ENCODE peak calls at places on chromosomes 5 and 9, in six cellular contexts. F, V, K, M, N and C are unnamed samples.
A peak's percentile ranks its signal among the peaks of the same experiment; 100 is the strongest.

GRCh38 chr9:70549926-70550325 is 135.5 kb upstream of the KLF9 start:
- DNase-seq in F (no peak), V (no peak), K (no peak), M (no peak), N (no peak), C (no peak)

GRCh38 chr5:74240783-74241750 is 399.5 kb downstream of the ENC1 start:
- DNase-seq in F (no peak), V (no peak), K (peak; percentile 55), M (no peak), N (no peak), C (peak; percentile 67)

GRCh38 chr5:106454651-106455415 is 1215.9 kb downstream of the EFNA5 start:
- DNase-seq in F (no peak), V (no peak), K (no peak), M (no peak), N (no peak), C (peak; percentile 69)

GRCh38 chr5:74140409-74140808 is 500.1 kb downstream of the ENC1 start:
- DNase-seq in F (no peak), V (no peak), K (no peak), M (no peak), N (no peak), C (no peak)

GRCh38 chr5:93607367-93608258 is 24.6 kb downstream of the NR2F1 start:
- DNase-seq in F (no peak), V (no peak), K (peak; percentile 53), M (no peak), N (no peak), C (no peak)

GRCh38 chr5:171647043-171647899 is 138.3 kb upstream of the SMIM23 start:
- DNase-seq in F (peak; percentile 33), V (no peak), K (no peak), M (no peak), N (no peak), C (peak; percentile 78)

GRCh38 chr5:142863856-142864255 is 93.7 kb downstream of the ARHGAP26 start:
- DNase-seq in F (no peak), V (no peak), K (no peak), M (no peak), N (no peak), C (no peak)

GRCh38 chr5:143887901-143888648 is 76.1 kb downstream of the HMHB1 start:
- DNase-seq in F (no peak), V (no peak), K (no peak), M (no peak), N (no peak), C (no peak)

GRCh38 chr5:159100022-159100927 is 559 bp upstream of the EBF1 start:
- DNase-seq in F (peak; percentile 68), V (peak; percentile 90), K (peak; percentile 97), M (peak; percentile 94), N (peak; percentile 95), C (peak; percentile 97)

GRCh38 chr9:136512651-136513066 is 29.8 kb upstream of the SEC16A start:
- DNase-seq in F (no peak), V (no peak), K (no peak), M (no peak), N (no peak), C (no peak)

GRCh38 chr9:89408628-89409101 is 89.2 kb downstream of the SEMA4D start:
- DNase-seq in F (no peak), V (no peak), K (peak; percentile 72), M (no peak), N (no peak), C (no peak)

GRCh38 chr5:175356428-175356827 is 87.6 kb downstream of the DRD1 start:
- DNase-seq in F (no peak), V (no peak), K (no peak), M (no peak), N (no peak), C (no peak)

GRCh38 chr9:13898957-13899356 is 415.0 kb downstream of the NFIB start:
- DNase-seq in F (no peak), V (no peak), K (no peak), M (no peak), N (no peak), C (peak; percentile 47)

GRCh38 chr5:151191661-151192060 is 32.2 kb downstream of the CCDC69 start:
- DNase-seq in F (no peak), V (no peak), K (no peak), M (no peak), N (no peak), C (no peak)

GRCh38 chr9:135009711-135010362 is 77.6 kb upstream of the OLFM1 start:
- DNase-seq in F (no peak), V (peak; percentile 39), K (no peak), M (peak; percentile 19), N (peak; percentile 57), C (no peak)

GRCh38 chr5:97297063-97297715 is 114.1 kb upstream of the RIOK2 start:
- DNase-seq in F (no peak), V (no peak), K (peak; percentile 58), M (no peak), N (no peak), C (peak; percentile 79)

GRCh38 chr9:129381481-129381957 is 203.5 kb upstream of the IER5L start:
- DNase-seq in F (no peak), V (peak; percentile 50), K (no peak), M (peak; percentile 23), N (no peak), C (no peak)

GRCh38 chr5:110517396-110517795 is 209.1 kb downstream of the TMEM232 start:
- DNase-seq in F (no peak), V (no peak), K (no peak), M (no peak), N (no peak), C (no peak)

GRCh38 chr5:111135946-111136345 is 43.8 kb downstream of the WDR36 start:
- DNase-seq in F (no peak), V (no peak), K (no peak), M (no peak), N (no peak), C (no peak)

GRCh38 chr9:126860077-126860756 is at the start of gene ZBTB34:
- DNase-seq in F (no peak), V (peak; percentile 92), K (peak; percentile 79), M (peak; percentile 85), N (peak; percentile 84), C (peak; percentile 67)

GRCh38 chr9:87516222-87516930 is 18.7 kb downstream of the DAPK1 start:
- DNase-seq in F (no peak), V (no peak), K (peak; percentile 80), M (peak; percentile 68), N (peak; percentile 82), C (peak; percentile 32)

GRCh38 chr5:55988979-55989612 is 5.7 kb downstream of the IL6ST start:
- DNase-seq in F (no peak), V (no peak), K (no peak), M (no peak), N (no peak), C (no peak)

GRCh38 chr5:14509556-14509955 is 72.0 kb upstream of the OTULINL start:
- DNase-seq in F (no peak), V (no peak), K (no peak), M (no peak), N (no peak), C (no peak)

GRCh38 chr5:56350030-56350594 is 117.0 kb upstream of the ANKRD55 start:
- DNase-seq in F (no peak), V (no peak), K (no peak), M (no peak), N (no peak), C (no peak)

GRCh38 chr5:38330207-38330606 is 71.8 kb downstream of the EGFLAM start:
- DNase-seq in F (no peak), V (no peak), K (no peak), M (no peak), N (no peak), C (no peak)

GRCh38 chr5:45454114-45454513 is 242.1 kb downstream of the HCN1 start:
- DNase-seq in F (no peak), V (no peak), K (no peak), M (peak; percentile 44), N (no peak), C (peak; percentile 43)

GRCh38 chr5:68333649-68334549 is 118.3 kb downstream of the PIK3R1 start:
- DNase-seq in F (peak; percentile 36), V (no peak), K (no peak), M (no peak), N (no peak), C (peak; percentile 21)

GRCh38 chr9:68546596-68547390 is 6.1 kb upstream of the TMEM252 start:
- DNase-seq in F (no peak), V (no peak), K (peak; percentile 12), M (no peak), N (no peak), C (peak; percentile 98)

GRCh38 chr9:7780261-7780988 is 19.2 kb downstream of the DMAC1 start:
- DNase-seq in F (no peak), V (no peak), K (no peak), M (no peak), N (no peak), C (no peak)

GRCh38 chr9:137647096-137647709 is 28.4 kb downstream of the EHMT1 start:
- DNase-seq in F (no peak), V (no peak), K (no peak), M (no peak), N (no peak), C (no peak)

GRCh38 chr9:128405077-128405779 is 15.4 kb upstream of the CERCAM start:
- DNase-seq in F (no peak), V (no peak), K (no peak), M (no peak), N (no peak), C (no peak)

GRCh38 chr9:136077491-136077890 is 17.6 kb downstream of the NACC2 start:
- DNase-seq in F (no peak), V (peak; percentile 37), K (no peak), M (peak; percentile 29), N (peak; percentile 58), C (no peak)

GRCh38 chr5:10556893-10557746 is 6.8 kb upstream of the ANKRD33B start:
- DNase-seq in F (no peak), V (peak; percentile 18), K (no peak), M (no peak), N (no peak), C (no peak)

GRCh38 chr5:172849636-172850453 is 15.8 kb downstream of the ERGIC1 start:
- DNase-seq in F (no peak), V (no peak), K (no peak), M (peak; percentile 72), N (no peak), C (no peak)

GRCh38 chr9:130693426-130694191 is at the start of gene EXOSC2:
- DNase-seq in F (peak; percentile 96), V (peak; percentile 96), K (peak; percentile 96), M (peak; percentile 99), N (peak; percentile 99), C (peak; percentile 99)

GRCh38 chr9:27865031-27865438 is 291.8 kb upstream of the C9orf72 start:
- DNase-seq in F (no peak), V (no peak), K (no peak), M (no peak), N (no peak), C (no peak)

GRCh38 chr5:2017540-2018389 is 135.0 kb upstream of the IRX4 start:
- DNase-seq in F (no peak), V (no peak), K (peak; percentile 64), M (no peak), N (no peak), C (peak; percentile 28)

GRCh38 chr5:171850354-171850947 is 64.8 kb downstream of the SMIM23 start:
- DNase-seq in F (no peak), V (no peak), K (peak; percentile 62), M (no peak), N (no peak), C (no peak)

GRCh38 chr9:125580701-125581286 is 126.2 kb downstream of the MAPKAP1 start:
- DNase-seq in F (no peak), V (no peak), K (no peak), M (no peak), N (no peak), C (no peak)